ENCODE peak calls at places on chromosomes 16 and 17, in four cellular contexts. B is RWPE1, P is Karpas-422, G is GM13977. F is an unnamed sample.
A peak's percentile ranks its signal among the peaks of the same experiment; 100 is the strongest.

GRCh38 chr17:27624555-27624954 is 6.4 kb upstream of the LGALS9 start:
- DNase-seq in P (no peak), B (no peak), G (no peak), F (no peak)

GRCh38 chr16:81042821-81043220 is 7.2 kb downstream of the ATMIN start:
- DNase-seq in G (no peak), B (no peak), P (no peak), F (no peak)

GRCh38 chr17:34398990-34399389 is 36.0 kb upstream of the CCL1 start:
- DNase-seq in B (no peak), G (no peak), P (no peak), F (no peak)

GRCh38 chr16:75235721-75236193 is 15.7 kb downstream of the BCAR1 start:
- DNase-seq in P (no peak), G (no peak), B (no peak), F (no peak)

GRCh38 chr17:1147664-1148063 is 32.1 kb downstream of the ABR start:
- DNase-seq in P (no peak), G (no peak), B (peak; percentile 64), F (no peak)

GRCh38 chr17:75899353-75899752 is 2.6 kb upstream of the TRIM65 start:
- DNase-seq in P (no peak), B (no peak), G (no peak), F (no peak)

GRCh38 chr16:67541391-67542263 is 13.0 kb downstream of the RIPOR1 start:
- DNase-seq in G (no peak), B (peak; percentile 61), P (peak; percentile 45), F (no peak)

GRCh38 chr16:55622930-55623561 is 32.7 kb upstream of the SLC6A2 start:
- DNase-seq in G (no peak), P (peak; percentile 45), B (peak; percentile 31), F (no peak)

GRCh38 chr17:50087246-50087911 is 7.8 kb upstream of the PDK2 start:
- DNase-seq in P (peak; percentile 87), G (peak; percentile 91), B (peak; percentile 60), F (peak; percentile 74)

GRCh38 chr17:37766951-37767350 is 22.1 kb upstream of the HNF1B start:
- DNase-seq in G (no peak), B (no peak), P (no peak), F (no peak)

GRCh38 chr16:81543571-81543970 is 99.0 kb downstream of the CMIP start:
- DNase-seq in B (no peak), G (no peak), P (no peak), F (no peak)

GRCh38 chr17:29549169-29549935 is 17.5 kb downstream of the ABHD15 start:
- DNase-seq in P (no peak), G (peak; percentile 73), B (no peak), F (no peak)

GRCh38 chr17:49699967-49700575 is 7.7 kb downstream of the SLC35B1 start:
- DNase-seq in B (no peak), G (no peak), P (no peak), F (no peak)

GRCh38 chr16:6949240-6949639 is 383.4 kb upstream of the RBFOX1 start:
- DNase-seq in G (no peak), P (no peak), B (no peak), F (no peak)

GRCh38 chr17:65243838-65244237 is 106.7 kb downstream of the RGS9 start:
- DNase-seq in G (no peak), B (peak; percentile 32), P (no peak), F (no peak)

GRCh38 chr17:31489295-31490018 is 98.0 kb downstream of the RAB11FIP4 start:
- DNase-seq in B (peak; percentile 87), P (no peak), G (no peak), F (no peak)

GRCh38 chr17:30354731-30355130 is 20.9 kb upstream of the TMIGD1 start:
- DNase-seq in G (no peak), B (no peak), P (no peak), F (no peak)

GRCh38 chr16:80517846-80518245 is 22.9 kb upstream of the DYNLRB2 start:
- DNase-seq in B (no peak), P (no peak), G (no peak), F (no peak)

GRCh38 chr16:1535391-1536291 is 2.2 kb downstream of the TMEM204 start:
- DNase-seq in B (no peak), P (no peak), G (no peak), F (no peak)

GRCh38 chr17:77354721-77355455 is 214.1 kb downstream of the SEC14L1 start:
- DNase-seq in B (peak; percentile 43), G (no peak), P (no peak), F (no peak)

GRCh38 chr17:42979511-42980273 is at the start of gene PTGES3L:
- DNase-seq in B (no peak), P (no peak), G (peak; percentile 82), F (no peak)

GRCh38 chr16:2150418-2151187 is 2.2 kb downstream of the RAB26 start:
- DNase-seq in G (no peak), B (no peak), P (peak; percentile 83), F (no peak)

GRCh38 chr17:3004150-3004801 is 59.1 kb downstream of the OR1D5 start:
- DNase-seq in P (peak; percentile 99), B (peak; percentile 98), G (peak; percentile 52), F (peak; percentile 54)

GRCh38 chr17:15885770-15886169 is 59.2 kb upstream of the ADORA2B start:
- DNase-seq in P (no peak), B (no peak), G (no peak), F (no peak)

GRCh38 chr17:81499601-81499970 is 13.0 kb downstream of the ACTG1 start:
- DNase-seq in B (no peak), P (no peak), G (no peak), F (no peak)

GRCh38 chr16:27795992-27796614 is 246.2 kb downstream of the KATNIP start:
- DNase-seq in P (peak; percentile 66), G (no peak), B (peak; percentile 25), F (no peak)

GRCh38 chr17:72400863-72401262 is 280.0 kb downstream of the SOX9 start:
- DNase-seq in P (no peak), B (no peak), G (no peak), F (no peak)

GRCh38 chr16:84992700-84993075 is 18.6 kb downstream of the ZDHHC7 start:
- DNase-seq in B (no peak), G (no peak), P (no peak), F (no peak)